ENCODE peak calls at places on chromosomes 16 and 17, in six cellular contexts. U is H9, J is neuronal stem cell, V is mesenchymal stem cell, Q is IMR-90, S is H1. D is an unnamed sample.

GRCh38 chr16:7304257-7304656 is 28.4 kb upstream of the RBFOX1 start:
- DNase-seq in U (no peak), J (no peak), V (no peak), Q (no peak), S (no peak), D (peak; percentile 13)

GRCh38 chr17:45409659-45410076 is 23.0 kb downstream of the ARHGAP27 start:
- DNase-seq in U (no peak), J (no peak), V (no peak), Q (no peak), S (no peak), D (no peak)

GRCh38 chr17:70288540-70289290 is 119.4 kb downstream of the KCNJ2 start:
- DNase-seq in U (no peak), J (no peak), V (no peak), Q (no peak), S (no peak), D (no peak)

GRCh38 chr17:49497147-49498036 is 2.3 kb downstream of the NGFR start:
- DNase-seq in U (peak; percentile 87), J (peak; percentile 71), V (peak; percentile 56), Q (peak; percentile 22), S (peak; percentile 81), D (peak; percentile 76)

GRCh38 chr17:27459433-27459832 is 3.2 kb downstream of the KSR1 start:
- DNase-seq in U (no peak), J (no peak), V (peak; percentile 24), Q (no peak), S (no peak), D (no peak)

GRCh38 chr16:67481561-67482259 is 753 bp upstream of the ATP6V0D1 start:
- DNase-seq in U (no peak), J (no peak), V (no peak), Q (peak; percentile 43), S (no peak), D (no peak)

GRCh38 chr16:68972720-68973119 is 129.4 kb downstream of the TANGO6 start:
- DNase-seq in U (peak; percentile 89), J (no peak), V (peak; percentile 49), Q (peak; percentile 70), S (peak; percentile 63), D (peak; percentile 97)

GRCh38 chr17:1647802-1648581 is 1.7 kb downstream of the RILP start:
- DNase-seq in U (peak; percentile 87), J (no peak), V (no peak), Q (no peak), S (peak; percentile 85), D (peak; percentile 83)

GRCh38 chr17:72342061-72342460 is 221.2 kb downstream of the SOX9 start:
- DNase-seq in U (no peak), J (no peak), V (no peak), Q (no peak), S (no peak), D (peak; percentile 43)

GRCh38 chr16:62752837-62753236 is 716.6 kb upstream of the CDH8 start:
- DNase-seq in U (peak; percentile 24), J (no peak), V (no peak), Q (no peak), S (no peak), D (no peak)

GRCh38 chr17:10762037-10762436 is 32.2 kb upstream of the TMEM220 start:
- DNase-seq in U (no peak), J (no peak), V (no peak), Q (no peak), S (no peak), D (no peak)

GRCh38 chr17:7328009-7328408 is 1.1 kb downstream of the NEURL4 start:
- DNase-seq in U (no peak), J (no peak), V (no peak), Q (no peak), S (no peak), D (no peak)

GRCh38 chr17:61517265-61517664 is 65.0 kb downstream of the TBX4 start:
- DNase-seq in U (no peak), J (no peak), V (no peak), Q (no peak), S (no peak), D (no peak)

GRCh38 chr16:62256406-62256805 is 220.2 kb upstream of the CDH8 start:
- DNase-seq in U (no peak), J (no peak), V (peak; percentile 64), Q (no peak), S (no peak), D (peak; percentile 84)

GRCh38 chr17:6035801-6036394 is 34.3 kb upstream of the WSCD1 start:
- DNase-seq in U (no peak), J (no peak), V (no peak), Q (no peak), S (no peak), D (no peak)

GRCh38 chr16:67163164-67163902 is 1.2 kb upstream of the HSF4 start:
- DNase-seq in U (no peak), J (no peak), V (peak; percentile 49), Q (peak; percentile 35), S (peak; percentile 73), D (peak; percentile 60)

GRCh38 chr17:29383687-29384086 is 6.5 kb upstream of the TAOK1 start:
- DNase-seq in U (no peak), J (no peak), V (no peak), Q (peak; percentile 47), S (no peak), D (no peak)

GRCh38 chr17:28345420-28346198 is 10.0 kb downstream of the TNFAIP1 start:
- DNase-seq in U (no peak), J (no peak), V (no peak), Q (no peak), S (no peak), D (no peak)

GRCh38 chr16:13100970-13101369 is 199.6 kb downstream of the SHISA9 start:
- DNase-seq in U (no peak), J (no peak), V (no peak), Q (no peak), S (no peak), D (no peak)

GRCh38 chr17:51029568-51030463 is 90.9 kb downstream of the SPAG9 start:
- DNase-seq in U (no peak), J (no peak), V (peak; percentile 71), Q (peak; percentile 54), S (no peak), D (no peak)

GRCh38 chr17:17765359-17765758 is 71.4 kb downstream of the SREBF1 start:
- DNase-seq in U (no peak), J (no peak), V (peak; percentile 25), Q (peak; percentile 62), S (no peak), D (no peak)

GRCh38 chr17:57477483-57478357 is 221.4 kb downstream of the MSI2 start:
- DNase-seq in U (no peak), J (no peak), V (no peak), Q (no peak), S (no peak), D (no peak)

GRCh38 chr17:76240461-76241204 is at the start of gene RNF157:
- DNase-seq in U (peak; percentile 91), J (peak; percentile 81), V (peak; percentile 78), Q (peak; percentile 48), S (peak; percentile 82), D (peak; percentile 59)

GRCh38 chr17:77741109-77741508 is 217.4 kb upstream of the TNRC6C start:
- DNase-seq in U (peak; percentile 76), J (no peak), V (no peak), Q (no peak), S (peak; percentile 87), D (peak; percentile 65)

GRCh38 chr16:65658339-65659275 is 536.7 kb upstream of the CDH11 start:
- DNase-seq in U (no peak), J (no peak), V (peak; percentile 75), Q (peak; percentile 86), S (no peak), D (peak; percentile 74)

GRCh38 chr17:55533611-55534010 is 22.4 kb upstream of the SMIM36 start:
- DNase-seq in U (no peak), J (no peak), V (no peak), Q (peak; percentile 17), S (no peak), D (no peak)

GRCh38 chr17:4901648-4902344 is 1.1 kb downstream of the CHRNE start:
- DNase-seq in U (peak; percentile 52), J (no peak), V (no peak), Q (no peak), S (no peak), D (no peak)

GRCh38 chr16:79367822-79368221 is 232.7 kb downstream of the MAF start:
- DNase-seq in U (no peak), J (no peak), V (no peak), Q (no peak), S (no peak), D (no peak)

DNA sequence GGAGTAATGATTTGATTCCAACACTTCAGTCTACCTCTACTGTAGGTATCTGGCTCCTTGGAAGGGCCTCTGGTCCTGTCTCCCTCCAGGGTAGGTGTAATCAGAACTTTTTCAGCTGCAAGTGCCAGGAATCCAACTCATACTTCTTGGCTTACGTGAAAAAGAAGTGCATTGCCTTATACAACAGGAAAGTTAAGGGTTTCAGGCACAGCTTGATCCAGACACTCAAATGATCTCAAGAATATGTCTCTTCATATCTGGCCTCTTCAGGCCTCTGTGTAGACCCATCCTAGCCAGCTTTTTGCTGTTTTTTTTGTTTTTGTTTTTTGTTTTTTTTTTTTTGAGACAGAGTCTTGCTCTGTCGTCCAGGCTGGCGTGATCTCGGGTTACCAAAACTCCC is 4.2 kb upstream of the CORO1A start:
- DNase-seq in U (no peak), J (no peak), V (no peak), Q (no peak), S (no peak), D (no peak)
- H2BK15ac ChIP-seq in U (no peak overlapping the region), J (no peak overlapping the region), V (no peak overlapping the region), Q (no peak overlapping the region), S (no peak overlapping the region), D (no peak overlapping the region)

GRCh38 chr17:81976332-81977210 is 858 bp upstream of the ASPSCR1 start:
- DNase-seq in U (peak; percentile 81), J (no peak), V (peak; percentile 18), Q (no peak), S (peak; percentile 62), D (peak; percentile 70)
- H2BK5ac ChIP-seq in U (no peak overlapping the region), J (peak overlapping the region; percentile 95), V (no peak overlapping the region), Q (peak overlapping the region; percentile 69), S (no peak overlapping the region), D (no peak overlapping the region)

DNA sequence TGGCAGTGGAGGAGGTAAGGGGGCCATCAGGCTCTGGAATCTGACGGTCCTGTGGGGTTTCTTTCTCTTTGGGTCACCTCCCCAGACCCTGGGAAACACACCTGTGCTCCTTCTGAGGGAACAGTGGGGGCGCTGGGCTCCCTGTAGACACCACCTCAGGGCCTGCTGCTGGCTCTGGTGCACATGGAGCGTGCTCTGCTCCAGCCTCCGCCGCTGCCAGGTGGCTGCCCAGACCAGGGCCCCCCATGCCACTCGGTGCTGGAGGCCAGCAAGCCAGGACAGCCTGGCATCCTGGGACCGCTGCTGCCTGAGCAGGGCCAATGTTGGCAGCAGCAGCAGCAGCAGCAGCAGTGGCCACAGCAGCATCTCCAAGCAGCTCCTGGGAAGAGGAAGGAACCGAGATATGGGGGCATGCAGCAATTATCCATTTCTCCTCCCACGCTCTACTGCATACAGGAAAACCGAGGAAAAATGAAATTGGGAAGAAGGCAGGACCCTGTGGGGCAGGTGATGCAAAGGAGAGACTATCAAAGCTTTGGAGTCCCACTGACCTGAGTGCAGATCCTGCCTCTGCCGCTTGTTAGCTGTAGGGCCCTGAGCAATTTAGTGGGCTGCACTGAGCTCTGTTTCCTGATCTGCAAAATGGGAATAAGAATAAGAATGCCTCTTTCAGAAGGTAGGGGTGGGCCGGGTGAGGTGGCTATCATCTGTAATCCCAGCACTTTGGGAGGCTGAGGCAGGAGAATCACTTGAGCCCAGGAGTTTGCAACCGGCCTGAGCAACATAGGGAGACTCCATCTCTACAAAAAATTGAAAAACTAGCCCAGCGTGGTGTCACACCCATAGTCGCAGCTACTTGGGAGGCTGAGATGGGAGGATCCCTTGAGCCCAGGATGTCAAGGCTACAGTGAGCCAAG is 820 bp downstream of the GHDC start:
- DNase-seq in U (no peak), J (no peak), V (no peak), Q (no peak), S (no peak), D (no peak)
- H2BK15ac ChIP-seq in U (no peak overlapping the region), J (peak overlapping the region; percentile 89), V (no peak overlapping the region), Q (peak overlapping the region; percentile 89), S (no peak overlapping the region), D (no peak overlapping the region)

GRCh38 chr16:31507929-31508705 is at the start of gene RUSF1:
- DNase-seq in U (peak; percentile 91), J (peak; percentile 85), V (peak; percentile 91), Q (peak; percentile 87), S (peak; percentile 91), D (peak; percentile 96)
- H2BK5ac ChIP-seq in U (no peak within 1 kb of the TSS), J (peak within 1 kb of the TSS; percentile 83), V (peak within 1 kb of the TSS; percentile 98), Q (peak within 1 kb of the TSS; percentile 94), S (peak within 1 kb of the TSS; percentile 32), D (no peak within 1 kb of the TSS)

D was measured in mesendoderm.